ENCODE peak calls at places on chromosome 12, in nine cellular contexts. D is activated T-cell treated with anti-CD3 and anti-CD28 coated beads, Interleukin-2, amount 50 U/mL, for 1 hour; Q is AG09319; C is NCI-H1417; R is uterus; B is EH; J is NCI-H2081; W is iPS-NIHi11; X is NCI-H1092 treated with DMSO at 0.1 percent for 48 hours. H is an unnamed sample.

GRCh38 chr12:810635-811415 is 58.4 kb downstream of the WNK1 start:
- DNase-seq in Q (no peak), R (no peak), B (no peak), X (no peak), C (no peak), D (no peak), J (no peak), W (no peak), H (peak)

GRCh38 chr12:20383612-20384011 is 15.3 kb downstream of the PDE3A start:
- DNase-seq in B (no peak), C (no peak), Q (no peak), X (no peak), W (no peak), R (no peak), D (no peak), J (no peak), H (no peak)

GRCh38 chr12:104974626-104975290 is 11.4 kb upstream of the NOPCHAP1 start:
- DNase-seq in W (no peak), C (no peak), D (no peak), Q (no peak), R (no peak), X (no peak), J (no peak), B (peak), H (no peak)

GRCh38 chr12:15597125-15597830 is 191.9 kb downstream of the EPS8 start:
- DNase-seq in W (no peak), J (no peak), C (no peak), Q (no peak), B (no peak), X (no peak), D (no peak), R (no peak), H (no peak)

GRCh38 chr12:6956332-6956727 is 5.2 kb downstream of the PTPN6 start:
- DNase-seq in B (no peak), D (no peak), W (no peak), C (no peak), J (no peak), R (no peak), Q (no peak), X (no peak), H (no peak)

GRCh38 chr12:115037830-115038229 is 353.9 kb upstream of the TBX3 start:
- DNase-seq in J (no peak), B (peak), R (no peak), C (no peak), W (no peak), D (no peak), X (no peak), Q (no peak), H (no peak)

GRCh38 chr12:66832997-66833396 is 154.1 kb upstream of the GRIP1 start:
- DNase-seq in Q (no peak), C (no peak), B (no peak), W (no peak), J (no peak), D (no peak), X (no peak), R (no peak), H (no peak)

GRCh38 chr12:124774054-124774461 is 89.6 kb downstream of the SCARB1 start:
- DNase-seq in Q (no peak), R (no peak), B (no peak), D (no peak), X (no peak), C (no peak), J (no peak), W (no peak), H (no peak)

GRCh38 chr12:131621701-131622421 is 89.0 kb upstream of the SFSWAP start:
- DNase-seq in R (no peak), X (no peak), Q (no peak), W (peak), D (no peak), B (no peak), J (no peak), C (no peak), H (no peak)

GRCh38 chr12:132838464-132839080 is 9.9 kb upstream of the GOLGA3 start:
- DNase-seq in B (no peak), D (no peak), C (no peak), J (no peak), W (no peak), Q (no peak), X (no peak), R (no peak), H (no peak)

GRCh38 chr12:125329239-125330238 is 264.3 kb downstream of the AACS start:
- DNase-seq in W (peak), J (no peak), B (peak), D (no peak), X (no peak), Q (no peak), R (no peak), C (no peak), H (no peak)

GRCh38 chr12:68180792-68181744 is 21.5 kb upstream of the IFNG start:
- DNase-seq in J (no peak), D (peak), W (no peak), C (peak), X (no peak), Q (no peak), B (no peak), R (no peak), H (peak)

GRCh38 chr12:21615441-21615840 is 10.8 kb upstream of the GYS2 start:
- DNase-seq in Q (no peak), R (no peak), D (no peak), B (no peak), C (no peak), J (no peak), X (no peak), W (no peak), H (no peak)

GRCh38 chr12:78403136-78403535 is 461.4 kb upstream of the SYT1 start:
- DNase-seq in B (peak), R (no peak), D (no peak), J (no peak), X (no peak), C (no peak), W (no peak), Q (no peak), H (peak)

GRCh38 chr12:101608301-101609133 is 13.7 kb downstream of the MYBPC1 start:
- DNase-seq in D (no peak), Q (no peak), B (no peak), W (no peak), X (no peak), R (no peak), C (no peak), J (no peak), H (peak)

GRCh38 chr12:58069268-58069967 is 128.1 kb downstream of the ATP23 start:
- DNase-seq in J (no peak), C (no peak), Q (peak), R (no peak), B (peak), D (no peak), W (no peak), X (no peak), H (no peak)

GRCh38 chr12:49761677-49762467 is 20.5 kb downstream of the TMBIM6 start:
- DNase-seq in D (no peak), Q (no peak), J (no peak), W (no peak), C (no peak), R (no peak), B (no peak), X (no peak), H (no peak)

GRCh38 chr12:120479458-120479857 is 9.9 kb upstream of the SRSF9 start:
- DNase-seq in Q (no peak), W (no peak), R (no peak), J (no peak), X (no peak), C (no peak), D (no peak), B (no peak), H (no peak)

GRCh38 chr12:98513379-98514318 is 1.7 kb upstream of the TMPO start:
- DNase-seq in R (no peak), X (no peak), J (no peak), Q (no peak), B (no peak), W (no peak), D (no peak), C (no peak), H (no peak)

GRCh38 chr12:119176267-119177055 is 2.3 kb upstream of the HSPB8 start:
- DNase-seq in R (peak), D (no peak), W (peak), Q (peak), B (peak), C (peak), X (peak), J (peak), H (peak)

GRCh38 chr12:101209319-101210302 is at the start of gene SLC5A8:
- DNase-seq in Q (no peak), B (no peak), C (peak), X (no peak), W (peak), J (peak), R (no peak), D (no peak), H (peak)

GRCh38 chr12:63304844-63305243 is 153.8 kb upstream of the AVPR1A start:
- DNase-seq in W (no peak), C (no peak), X (no peak), B (peak), Q (no peak), R (no peak), J (no peak), D (no peak), H (no peak)

GRCh38 chr12:80598004-80598606 is 109.3 kb upstream of the MYF6 start:
- DNase-seq in X (no peak), R (no peak), Q (peak), D (no peak), C (no peak), B (peak), J (no peak), W (peak), H (no peak)

GRCh38 chr12:20757-21156 is 45.8 kb upstream of the IQSEC3 start:
- DNase-seq in C (no peak), Q (no peak), D (no peak), B (no peak), W (no peak), R (no peak), X (no peak), J (no peak), H (no peak)

GRCh38 chr12:64696065-64696741 is 63.0 kb downstream of the GNS start:
- DNase-seq in W (no peak), Q (no peak), R (no peak), C (peak), J (peak), B (peak), D (no peak), X (peak), H (peak)

GRCh38 chr12:72075891-72076557 is 137.4 kb downstream of the TPH2 start:
- DNase-seq in R (no peak), B (no peak), X (peak), Q (no peak), D (no peak), W (no peak), C (no peak), J (no peak), H (peak)

GRCh38 chr12:77725611-77726010 is 105.1 kb upstream of the NAV3 start:
- DNase-seq in W (no peak), Q (no peak), X (no peak), R (no peak), C (no peak), D (no peak), J (no peak), B (peak), H (no peak)

GRCh38 chr12:112239881-112240280 is 114.5 kb downstream of the TRAFD1 start:
- DNase-seq in W (no peak), J (no peak), D (no peak), R (no peak), X (no peak), B (no peak), C (no peak), Q (no peak), H (no peak)

GRCh38 chr12:106431839-106432411 is 74.4 kb downstream of the POLR3B start:
- DNase-seq in X (no peak), D (no peak), W (no peak), B (peak), Q (no peak), R (no peak), J (no peak), C (no peak), H (no peak)

GRCh38 chr12:88998421-88998820 is 353.9 kb downstream of the DUSP6 start:
- DNase-seq in B (no peak), R (no peak), Q (no peak), J (no peak), X (no peak), D (no peak), C (no peak), W (no peak), H (no peak)

GRCh38 chr12:31353730-31354708 is 28.1 kb upstream of the SINHCAF start:
- DNase-seq in D (no peak), J (peak), Q (no peak), R (no peak), B (no peak), W (no peak), X (peak), C (peak), H (peak)

GRCh38 chr12:49970030-49970429 is 2.7 kb upstream of the AQP6 start:
- DNase-seq in D (no peak), W (no peak), R (no peak), B (no peak), C (no peak), J (no peak), Q (no peak), X (no peak), H (no peak)

GRCh38 chr12:120940799-120941198 is 36.6 kb upstream of the SPPL3 start:
- DNase-seq in D (no peak), J (no peak), X (no peak), R (no peak), Q (no peak), W (no peak), B (peak), C (no peak), H (no peak)

GRCh38 chr12:49651855-49652254 is 28.5 kb downstream of the PRPF40B start:
- DNase-seq in Q (no peak), R (no peak), D (no peak), B (no peak), X (peak), C (no peak), W (peak), J (no peak), H (peak)

GRCh38 chr12:88693837-88694445 is 113.7 kb upstream of the KITLG start:
- DNase-seq in D (no peak), W (no peak), Q (no peak), B (peak), R (no peak), C (no peak), J (no peak), X (no peak), H (no peak)

GRCh38 chr12:108840605-108841328 is 16.6 kb downstream of the SSH1 start:
- DNase-seq in C (no peak), Q (no peak), J (no peak), W (no peak), D (no peak), B (peak), R (no peak), X (no peak), H (no peak)

GRCh38 chr12:3342051-3342450 is 149.0 kb upstream of the PRMT8 start:
- DNase-seq in W (peak), J (no peak), B (peak), Q (peak), R (no peak), D (no peak), C (peak), X (peak), H (peak)

GRCh38 chr12:31588976-31589375 is 2.0 kb downstream of the DENND5B start:
- DNase-seq in B (peak), R (no peak), X (no peak), D (no peak), W (no peak), C (no peak), J (no peak), Q (no peak), H (peak)